ENCODE peak calls at places on chromosomes 4 and X, in seven cellular contexts. One of them, this sample, is unnamed.

GRCh38 chr4:13907255-13907751 is 279.8 kb upstream of the BOD1L1 start:
- DNase-seq in HTR-8/SVneo: peak
- DNase-seq in AG04450: peak
- DNase-seq in stromal cell of bone marrow: peak
- DNase-seq in fibroblast of the conjunctiva: peak
- DNase-seq in GDM1: no peak
- DNase-seq in NCI-H524: no peak
- DNase-seq in this sample: peak

GRCh38 chr4:5051692-5052423 is 578 bp downstream of the STK32B start:
- DNase-seq in NCI-H524: peak
- DNase-seq in HTR-8/SVneo: no peak
- DNase-seq in fibroblast of the conjunctiva: no peak
- DNase-seq in GDM1: no peak
- DNase-seq in stromal cell of bone marrow: no peak
- DNase-seq in AG04450: no peak
- DNase-seq in this sample: peak

GRCh38 chrX:152074163-152074562 is 64.2 kb downstream of the MAGEA10 start:
- DNase-seq in AG04450: no peak
- DNase-seq in HTR-8/SVneo: no peak
- DNase-seq in NCI-H524: no peak
- DNase-seq in stromal cell of bone marrow: no peak
- DNase-seq in fibroblast of the conjunctiva: no peak
- DNase-seq in GDM1: no peak
- DNase-seq in this sample: no peak

GRCh38 chr4:54226399-54227260 is 2.5 kb upstream of the PDGFRA start:
- DNase-seq in GDM1: no peak
- DNase-seq in HTR-8/SVneo: no peak
- DNase-seq in fibroblast of the conjunctiva: peak
- DNase-seq in NCI-H524: peak
- DNase-seq in AG04450: peak
- DNase-seq in stromal cell of bone marrow: peak
- DNase-seq in this sample: peak

GRCh38 chrX:39724544-39724943 is 373.2 kb downstream of the BCOR start:
- DNase-seq in fibroblast of the conjunctiva: no peak
- DNase-seq in GDM1: no peak
- DNase-seq in AG04450: no peak
- DNase-seq in HTR-8/SVneo: no peak
- DNase-seq in NCI-H524: no peak
- DNase-seq in stromal cell of bone marrow: no peak
- DNase-seq in this sample: no peak

GRCh38 chr4:153465583-153465921 is 608 bp upstream of the TMEM131L start:
- DNase-seq in AG04450: no peak
- DNase-seq in NCI-H524: peak
- DNase-seq in HTR-8/SVneo: peak
- DNase-seq in fibroblast of the conjunctiva: no peak
- DNase-seq in GDM1: no peak
- DNase-seq in stromal cell of bone marrow: peak
- DNase-seq in this sample: peak

GRCh38 chr4:38385286-38386010 is 278.6 kb upstream of the KLF3 start:
- DNase-seq in fibroblast of the conjunctiva: no peak
- DNase-seq in GDM1: no peak
- DNase-seq in stromal cell of bone marrow: no peak
- DNase-seq in HTR-8/SVneo: no peak
- DNase-seq in NCI-H524: no peak
- DNase-seq in AG04450: no peak
- DNase-seq in this sample: no peak

GRCh38 chrX:8323356-8323755 is 141.3 kb upstream of the VCX3B start:
- DNase-seq in NCI-H524: no peak
- DNase-seq in GDM1: no peak
- DNase-seq in AG04450: no peak
- DNase-seq in stromal cell of bone marrow: no peak
- DNase-seq in HTR-8/SVneo: no peak
- DNase-seq in fibroblast of the conjunctiva: no peak
- DNase-seq in this sample: no peak

GRCh38 chrX:2828404-2829065 is at the start of gene GYG2:
- DNase-seq in GDM1: no peak
- DNase-seq in HTR-8/SVneo: no peak
- DNase-seq in fibroblast of the conjunctiva: no peak
- DNase-seq in AG04450: no peak
- DNase-seq in NCI-H524: peak
- DNase-seq in stromal cell of bone marrow: no peak
- DNase-seq in this sample: peak

GRCh38 chrX:20529301-20529700 is 262.6 kb upstream of the RPS6KA3 start:
- DNase-seq in HTR-8/SVneo: no peak
- DNase-seq in AG04450: no peak
- DNase-seq in GDM1: no peak
- DNase-seq in stromal cell of bone marrow: no peak
- DNase-seq in NCI-H524: peak
- DNase-seq in fibroblast of the conjunctiva: no peak
- DNase-seq in this sample: no peak

GRCh38 chr4:5238106-5238505 is 186.8 kb downstream of the STK32B start:
- DNase-seq in HTR-8/SVneo: no peak
- DNase-seq in stromal cell of bone marrow: peak
- DNase-seq in GDM1: no peak
- DNase-seq in fibroblast of the conjunctiva: no peak
- DNase-seq in NCI-H524: no peak
- DNase-seq in AG04450: no peak
- DNase-seq in this sample: no peak

GRCh38 chrX:9130031-9130430 is 96.1 kb upstream of the FAM9B start:
- DNase-seq in AG04450: no peak
- DNase-seq in NCI-H524: no peak
- DNase-seq in stromal cell of bone marrow: no peak
- DNase-seq in HTR-8/SVneo: no peak
- DNase-seq in fibroblast of the conjunctiva: no peak
- DNase-seq in GDM1: no peak
- DNase-seq in this sample: no peak

GRCh38 chr4:10022346-10023049 is 1.2 kb upstream of the SLC2A9 start:
- DNase-seq in HTR-8/SVneo: no peak
- DNase-seq in stromal cell of bone marrow: no peak
- DNase-seq in NCI-H524: no peak
- DNase-seq in GDM1: no peak
- DNase-seq in fibroblast of the conjunctiva: no peak
- DNase-seq in AG04450: no peak
- DNase-seq in this sample: no peak

GRCh38 chrX:148361641-148362040 is 138.8 kb upstream of the AFF2 start:
- DNase-seq in NCI-H524: no peak
- DNase-seq in HTR-8/SVneo: no peak
- DNase-seq in fibroblast of the conjunctiva: no peak
- DNase-seq in stromal cell of bone marrow: no peak
- DNase-seq in AG04450: no peak
- DNase-seq in GDM1: no peak
- DNase-seq in this sample: no peak

GRCh38 chr4:142347241-142347640 is 498.9 kb downstream of the INPP4B start:
- DNase-seq in AG04450: no peak
- DNase-seq in stromal cell of bone marrow: no peak
- DNase-seq in NCI-H524: no peak
- DNase-seq in GDM1: no peak
- DNase-seq in HTR-8/SVneo: no peak
- DNase-seq in fibroblast of the conjunctiva: no peak
- DNase-seq in this sample: peak

GRCh38 chr4:88297131-88297530 is 12.8 kb upstream of the PPM1K start:
- DNase-seq in HTR-8/SVneo: no peak
- DNase-seq in fibroblast of the conjunctiva: no peak
- DNase-seq in NCI-H524: no peak
- DNase-seq in stromal cell of bone marrow: no peak
- DNase-seq in AG04450: no peak
- DNase-seq in GDM1: no peak
- DNase-seq in this sample: no peak

GRCh38 chrX:102067966-102068723 is 57.3 kb upstream of the TCEAL2 start:
- DNase-seq in NCI-H524: peak
- DNase-seq in HTR-8/SVneo: no peak
- DNase-seq in stromal cell of bone marrow: peak
- DNase-seq in AG04450: no peak
- DNase-seq in fibroblast of the conjunctiva: no peak
- DNase-seq in GDM1: no peak
- DNase-seq in this sample: peak

GRCh38 chr4:24274401-24275035 is 309.8 kb downstream of the DHX15 start:
- DNase-seq in HTR-8/SVneo: no peak
- DNase-seq in GDM1: no peak
- DNase-seq in fibroblast of the conjunctiva: peak
- DNase-seq in AG04450: peak
- DNase-seq in NCI-H524: no peak
- DNase-seq in stromal cell of bone marrow: peak
- DNase-seq in this sample: no peak

GRCh38 chrX:106177106-106177981 is 9.2 kb downstream of the PWWP3B start:
- DNase-seq in fibroblast of the conjunctiva: peak
- DNase-seq in NCI-H524: peak
- DNase-seq in stromal cell of bone marrow: no peak
- DNase-seq in GDM1: no peak
- DNase-seq in HTR-8/SVneo: no peak
- DNase-seq in AG04450: no peak
- DNase-seq in this sample: no peak

GRCh38 chr4:94435874-94436273 is 15.9 kb upstream of the PDLIM5 start:
- DNase-seq in GDM1: no peak
- DNase-seq in NCI-H524: no peak
- DNase-seq in fibroblast of the conjunctiva: no peak
- DNase-seq in HTR-8/SVneo: no peak
- DNase-seq in AG04450: no peak
- DNase-seq in stromal cell of bone marrow: no peak
- DNase-seq in this sample: no peak

GRCh38 chr4:37562592-37562991 is 123.6 kb downstream of the RELL1 start:
- DNase-seq in NCI-H524: no peak
- DNase-seq in AG04450: no peak
- DNase-seq in HTR-8/SVneo: no peak
- DNase-seq in stromal cell of bone marrow: no peak
- DNase-seq in GDM1: no peak
- DNase-seq in fibroblast of the conjunctiva: no peak
- DNase-seq in this sample: peak

GRCh38 chr4:150581611-150582010 is 340 bp upstream of the MAB21L2 start:
- DNase-seq in AG04450: peak
- DNase-seq in fibroblast of the conjunctiva: no peak
- DNase-seq in GDM1: no peak
- DNase-seq in stromal cell of bone marrow: no peak
- DNase-seq in NCI-H524: no peak
- DNase-seq in HTR-8/SVneo: peak
- DNase-seq in this sample: no peak

GRCh38 chrX:119753001-119753400 is 5.4 kb upstream of the SOWAHD start:
- DNase-seq in NCI-H524: no peak
- DNase-seq in AG04450: no peak
- DNase-seq in fibroblast of the conjunctiva: no peak
- DNase-seq in HTR-8/SVneo: no peak
- DNase-seq in GDM1: no peak
- DNase-seq in stromal cell of bone marrow: no peak
- DNase-seq in this sample: no peak

GRCh38 chr4:155787113-155787710 is 28.4 kb downstream of the GUCY1B1 start:
- DNase-seq in fibroblast of the conjunctiva: peak
- DNase-seq in stromal cell of bone marrow: peak
- DNase-seq in HTR-8/SVneo: peak
- DNase-seq in NCI-H524: peak
- DNase-seq in GDM1: peak
- DNase-seq in AG04450: no peak
- DNase-seq in this sample: peak

GRCh38 chr4:109465065-109465464 is 31.4 kb downstream of the SEC24B start:
- DNase-seq in stromal cell of bone marrow: peak
- DNase-seq in GDM1: no peak
- DNase-seq in fibroblast of the conjunctiva: no peak
- DNase-seq in NCI-H524: no peak
- DNase-seq in AG04450: no peak
- DNase-seq in HTR-8/SVneo: no peak
- DNase-seq in this sample: no peak

GRCh38 chrX:40709395-40709794 is 25.9 kb downstream of the MED14 start:
- DNase-seq in HTR-8/SVneo: no peak
- DNase-seq in NCI-H524: no peak
- DNase-seq in stromal cell of bone marrow: no peak
- DNase-seq in fibroblast of the conjunctiva: no peak
- DNase-seq in GDM1: no peak
- DNase-seq in AG04450: no peak
- DNase-seq in this sample: no peak

GRCh38 chrX:1582686-1583437 is 8.5 kb upstream of the AKAP17A start:
- DNase-seq in fibroblast of the conjunctiva: no peak
- DNase-seq in NCI-H524: no peak
- DNase-seq in HTR-8/SVneo: no peak
- DNase-seq in GDM1: no peak
- DNase-seq in AG04450: no peak
- DNase-seq in stromal cell of bone marrow: no peak
- DNase-seq in this sample: peak

GRCh38 chr4:118842055-118842454 is 6.1 kb upstream of the SEC24D start:
- DNase-seq in stromal cell of bone marrow: peak
- DNase-seq in NCI-H524: no peak
- DNase-seq in HTR-8/SVneo: peak
- DNase-seq in fibroblast of the conjunctiva: no peak
- DNase-seq in GDM1: no peak
- DNase-seq in AG04450: no peak
- DNase-seq in this sample: peak

GRCh38 chrX:70029790-70030189 is 19.9 kb downstream of the AWAT2 start:
- DNase-seq in HTR-8/SVneo: no peak
- DNase-seq in GDM1: no peak
- DNase-seq in NCI-H524: peak
- DNase-seq in fibroblast of the conjunctiva: no peak
- DNase-seq in AG04450: no peak
- DNase-seq in stromal cell of bone marrow: no peak
- DNase-seq in this sample: no peak

GRCh38 chr4:38804654-38805295 is at the start of gene TLR1:
- DNase-seq in fibroblast of the conjunctiva: peak
- DNase-seq in NCI-H524: peak
- DNase-seq in stromal cell of bone marrow: peak
- DNase-seq in AG04450: no peak
- DNase-seq in HTR-8/SVneo: no peak
- DNase-seq in GDM1: peak
- DNase-seq in this sample: peak

GRCh38 chr4:3529363-3529762 is 2.9 kb downstream of the LRPAP1 start:
- DNase-seq in AG04450: no peak
- DNase-seq in fibroblast of the conjunctiva: no peak
- DNase-seq in NCI-H524: no peak
- DNase-seq in stromal cell of bone marrow: no peak
- DNase-seq in HTR-8/SVneo: no peak
- DNase-seq in GDM1: no peak
- DNase-seq in this sample: no peak

GRCh38 chr4:125020089-125021034 is 294.4 kb upstream of the FAT4 start:
- DNase-seq in AG04450: no peak
- DNase-seq in stromal cell of bone marrow: no peak
- DNase-seq in GDM1: no peak
- DNase-seq in fibroblast of the conjunctiva: no peak
- DNase-seq in HTR-8/SVneo: no peak
- DNase-seq in NCI-H524: no peak
- DNase-seq in this sample: no peak

GRCh38 chr4:178174756-178175155 is 732.5 kb upstream of the AGA start:
- DNase-seq in stromal cell of bone marrow: no peak
- DNase-seq in NCI-H524: no peak
- DNase-seq in AG04450: no peak
- DNase-seq in HTR-8/SVneo: no peak
- DNase-seq in fibroblast of the conjunctiva: no peak
- DNase-seq in GDM1: no peak
- DNase-seq in this sample: peak

GRCh38 chr4:86895692-86896488 is 3.7 kb upstream of the C4orf36 start:
- DNase-seq in AG04450: no peak
- DNase-seq in GDM1: peak
- DNase-seq in fibroblast of the conjunctiva: peak
- DNase-seq in HTR-8/SVneo: peak
- DNase-seq in stromal cell of bone marrow: peak
- DNase-seq in NCI-H524: peak
- DNase-seq in this sample: peak

GRCh38 chr4:86220137-86220536 is 139.7 kb downstream of the MAPK10 start:
- DNase-seq in NCI-H524: no peak
- DNase-seq in fibroblast of the conjunctiva: peak
- DNase-seq in HTR-8/SVneo: no peak
- DNase-seq in AG04450: no peak
- DNase-seq in GDM1: no peak
- DNase-seq in stromal cell of bone marrow: peak
- DNase-seq in this sample: peak

GRCh38 chr4:66927937-66928336 is 617.4 kb downstream of the CENPC start:
- DNase-seq in HTR-8/SVneo: no peak
- DNase-seq in fibroblast of the conjunctiva: no peak
- DNase-seq in AG04450: no peak
- DNase-seq in GDM1: no peak
- DNase-seq in stromal cell of bone marrow: no peak
- DNase-seq in NCI-H524: peak
- DNase-seq in this sample: no peak

This sample was measured in ELR.